ENCODE peak calls at places on chromosomes 7 and 10, in six cellular contexts. C is HL-60, U is GM12878, Z is SK-N-SH, F is H1, S is K562. Y is an unnamed sample.

GRCh38 chr10:1274098-1274745 is 218.0 kb downstream of the WDR37 start:
- DNase-seq in S (no peak), F (no peak), C (no peak), Z (no peak), U (no peak), Y (no peak)

GRCh38 chr10:124909563-124909962 is 32.4 kb upstream of the ZRANB1 start:
- DNase-seq in S (no peak), Z (no peak), C (no peak), U (no peak), F (no peak), Y (peak; percentile 77)

GRCh38 chr7:133110312-133110711 is 28.4 kb upstream of the CHCHD3 start:
- DNase-seq in F (no peak), S (no peak), U (no peak), Z (no peak), C (no peak), Y (no peak)

GRCh38 chr10:14478201-14478600 is 147.5 kb upstream of the FRMD4A start:
- DNase-seq in F (no peak), U (no peak), C (no peak), S (no peak), Z (no peak), Y (no peak)

GRCh38 chr7:28298870-28299484 is 113.3 kb upstream of the CREB5 start:
- DNase-seq in C (no peak), Z (peak; percentile 77), F (peak; percentile 29), U (no peak), S (peak; percentile 15), Y (peak; percentile 29)

GRCh38 chr10:5466451-5466996 is 32.8 kb downstream of the CALML5 start:
- DNase-seq in C (no peak), U (no peak), F (peak; percentile 72), S (peak; percentile 62), Z (no peak), Y (peak; percentile 37)

GRCh38 chr7:151520419-151521229 is 929 bp upstream of the RHEB start:
- DNase-seq in Z (peak; percentile 76), F (no peak), S (no peak), U (no peak), C (no peak), Y (no peak)

GRCh38 chr7:98745722-98746318 is 124.0 kb downstream of the TMEM130 start:
- DNase-seq in Z (peak; percentile 79), U (no peak), S (peak; percentile 78), C (peak; percentile 35), F (no peak), Y (peak; percentile 53)

GRCh38 chr7:69796421-69796820 is 198.1 kb downstream of the AUTS2 start:
- DNase-seq in C (no peak), U (no peak), F (no peak), S (no peak), Z (no peak), Y (no peak)

GRCh38 chr10:103775786-103776185 is 79.6 kb downstream of the SH3PXD2A start:
- DNase-seq in C (no peak), S (no peak), Z (peak; percentile 49), F (no peak), U (no peak), Y (no peak)

GRCh38 chr7:116886550-116887156 is 24.3 kb downstream of the CAPZA2 start:
- DNase-seq in C (no peak), S (no peak), F (no peak), Z (no peak), U (no peak), Y (no peak)

GRCh38 chr10:75197906-75198305 is 12.7 kb upstream of the VDAC2 start:
- DNase-seq in U (no peak), F (no peak), S (no peak), Z (no peak), C (no peak), Y (no peak)

GRCh38 chr7:116876664-116877442 is 14.5 kb downstream of the CAPZA2 start:
- DNase-seq in F (no peak), Z (peak; percentile 14), S (peak; percentile 94), U (no peak), C (no peak), Y (no peak)

GRCh38 chr10:127196227-127196954 is at the start of gene INSYN2A:
- DNase-seq in S (no peak), F (no peak), C (no peak), U (no peak), Z (peak; percentile 78), Y (no peak)

GRCh38 chr7:91310829-91311460 is 46.7 kb downstream of the FZD1 start:
- DNase-seq in F (no peak), C (no peak), S (no peak), Z (no peak), U (no peak), Y (no peak)

GRCh38 chr7:22452142-22452763 is 47.7 kb downstream of the STEAP1B start:
- DNase-seq in U (no peak), F (peak; percentile 25), S (peak; percentile 85), Z (peak; percentile 74), C (no peak), Y (peak; percentile 47)

GRCh38 chr7:34036069-34036920 is 131.0 kb downstream of the BMPER start:
- DNase-seq in S (peak; percentile 7), F (no peak), U (no peak), C (no peak), Z (no peak), Y (peak; percentile 84)

GRCh38 chr10:58512470-58513188 is at the start of gene BICC1:
- DNase-seq in F (no peak), S (no peak), C (no peak), U (no peak), Z (peak; percentile 93), Y (no peak)

GRCh38 chr7:16423761-16424160 is 2.4 kb upstream of the CRPPA start:
- DNase-seq in U (no peak), Z (no peak), C (no peak), F (no peak), S (no peak), Y (no peak)

GRCh38 chr7:105992888-105993287 is 29.8 kb downstream of the CDHR3 start:
- DNase-seq in S (no peak), Z (no peak), F (no peak), U (no peak), C (no peak), Y (no peak)

GRCh38 chr7:73994761-73995160 is 33.2 kb upstream of the ELN start:
- DNase-seq in S (no peak), Z (no peak), U (no peak), C (no peak), F (no peak), Y (no peak)

GRCh38 chr10:43410345-43410744 is 1.4 kb upstream of the HNRNPF start:
- DNase-seq in C (no peak), Z (no peak), U (no peak), F (no peak), S (no peak), Y (no peak)

GRCh38 chr10:26278295-26278694 is 61.7 kb downstream of the GAD2 start:
- DNase-seq in U (no peak), S (no peak), F (no peak), C (no peak), Z (no peak), Y (no peak)

GRCh38 chr10:70381491-70382421 is 669 bp downstream of the LRRC20 start:
- DNase-seq in U (no peak), Z (peak; percentile 92), S (peak; percentile 45), C (no peak), F (no peak), Y (no peak)

DNA sequence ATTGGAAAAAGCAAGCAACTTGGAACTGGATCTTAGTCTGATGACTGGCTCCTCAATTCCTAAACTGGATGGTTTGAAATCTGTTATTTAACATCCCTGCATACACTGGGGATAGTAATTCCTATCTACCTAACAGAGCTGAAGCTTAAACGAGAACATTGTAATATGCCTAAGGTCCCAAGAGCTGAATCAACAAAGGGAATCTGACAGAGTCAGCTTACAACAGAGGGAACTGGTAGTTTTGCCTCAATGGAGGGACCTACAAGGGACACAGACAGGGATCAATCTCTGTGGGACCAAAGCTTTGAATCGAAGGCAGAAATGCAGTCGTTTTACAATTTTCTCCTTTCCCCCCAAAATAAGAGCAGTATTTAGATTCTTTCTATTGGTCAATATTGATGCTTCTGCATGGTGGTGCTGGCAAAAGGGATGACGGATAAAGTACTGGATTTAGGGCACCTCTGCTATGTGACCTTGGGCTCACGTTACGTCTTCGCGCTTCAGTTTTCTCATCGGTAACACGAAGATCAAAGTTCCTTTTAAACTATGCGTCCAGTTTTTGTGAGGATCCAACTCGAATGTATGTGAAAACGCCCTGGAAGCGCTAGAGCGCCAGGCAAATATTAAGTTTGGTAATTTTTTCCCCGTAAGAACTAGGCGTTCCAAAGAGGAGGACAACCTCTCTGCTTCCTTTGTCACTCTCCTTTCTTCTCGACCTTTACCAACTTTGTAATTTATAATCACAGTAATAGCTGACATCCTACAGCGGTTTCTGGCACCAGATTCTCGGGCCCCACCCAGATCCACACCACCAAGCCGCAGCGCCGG is 1.1 kb downstream of the ACTR1A start:
- DNase-seq in Z (no peak), F (no peak), U (no peak), C (no peak), S (no peak), Y (peak; percentile 20)
- TF ChIP-seq GABPA in Z (no peak), F (no peak), U (no peak), C (no peak), S (no peak), Y (no peak)

DNA sequence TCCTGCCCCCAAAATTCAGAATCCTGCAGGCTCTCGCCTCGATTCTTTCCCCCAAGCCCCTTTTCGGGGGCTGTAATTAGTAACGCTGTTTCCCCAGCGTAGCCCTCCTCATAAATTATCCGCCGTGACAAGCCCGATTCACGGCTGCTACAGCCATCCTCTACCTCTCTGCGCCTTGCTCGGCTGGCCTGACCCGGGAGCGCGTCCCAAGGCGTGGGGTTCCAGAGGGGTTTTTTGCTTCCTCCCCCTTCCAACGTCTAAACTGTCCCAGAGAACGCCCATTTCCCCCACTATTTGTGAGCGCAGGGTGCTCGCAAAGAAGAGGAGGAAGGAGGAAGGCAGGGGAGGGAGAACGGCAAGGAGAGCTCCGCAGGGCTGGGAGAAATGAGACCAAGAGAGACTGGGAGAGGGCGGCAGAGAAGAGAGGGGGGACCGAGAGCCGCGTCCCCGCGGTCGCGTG is 889 bp downstream of the HOXA5 start:
- DNase-seq in S (no peak), C (no peak), U (no peak), Z (no peak), F (no peak), Y (no peak)
- TF ChIP-seq GABPA in S (no peak), C (no peak), U (no peak), Z (no peak), F (no peak), Y (no peak)

GRCh38 chr10:7258948-7259523 is 151.8 kb downstream of the SFMBT2 start:
- DNase-seq in C (no peak), S (no peak), F (no peak), U (no peak), Z (peak; percentile 41), Y (no peak)
- TF ChIP-seq GABPA in C (no peak), S (peak; percentile 22), F (no peak), U (no peak), Z (no peak), Y (no peak)

DNA sequence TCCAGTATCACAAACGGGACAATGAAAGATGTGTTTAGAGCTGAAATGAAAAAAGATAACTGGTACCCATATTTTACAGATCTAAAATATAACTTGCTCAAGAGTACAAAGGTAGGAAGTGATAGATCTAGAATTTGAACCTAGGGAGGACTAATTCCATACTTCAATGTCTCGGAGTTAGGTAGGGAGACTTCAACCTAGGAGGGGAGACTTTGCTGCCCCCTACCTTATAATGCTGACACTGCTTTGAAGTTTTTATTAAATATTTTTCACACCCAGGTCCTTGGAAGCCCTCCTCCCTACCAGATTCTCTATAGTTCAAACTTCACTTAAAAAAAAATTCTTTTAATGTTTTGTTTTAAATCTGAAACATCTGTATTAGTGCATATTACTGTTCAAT is 58.0 kb downstream of the MICU1 start:
- DNase-seq in S (peak; percentile 64), C (no peak), F (no peak), Z (peak; percentile 33), U (no peak), Y (peak; percentile 11)
- TF ChIP-seq GABPA in S (no peak), C (no peak), F (no peak), Z (no peak), U (no peak), Y (no peak)

Y was measured in HepG2.